ENCODE peak calls at places on chromosomes 5 and 9, in seven cellular contexts. Y is WTC11, J is heart right ventricle, P is bronchial epithelial cell, Z is IMR-90, D is stomach, E is Calu3. K is an unnamed sample.

GRCh38 chr9:97807681-97808080 is 45.3 kb upstream of the FOXE1 start:
- DNase-seq in Y (no peak), Z (no peak), D (no peak), P (peak; percentile 59), J (no peak), E (no peak), K (no peak)

GRCh38 chr5:145687943-145688342 is 147.2 kb downstream of the PRELID2 start:
- DNase-seq in J (no peak), E (no peak), P (no peak), D (no peak), Z (no peak), Y (no peak), K (no peak)

GRCh38 chr5:176754376-176754942 is 55.9 kb upstream of the UNC5A start:
- DNase-seq in D (no peak), J (no peak), E (no peak), P (peak; percentile 74), Y (no peak), Z (no peak), K (no peak)

GRCh38 chr5:181189363-181189961 is 15.5 kb downstream of the TRIM7 start:
- DNase-seq in D (no peak), Z (peak; percentile 30), Y (no peak), E (no peak), J (no peak), P (no peak), K (no peak)

GRCh38 chr5:139744471-139745120 is 51.0 kb upstream of the PSD2 start:
- DNase-seq in D (no peak), Y (no peak), E (no peak), J (no peak), P (no peak), Z (no peak), K (no peak)

GRCh38 chr9:132409828-132410528 is at the start of gene CFAP77:
- DNase-seq in Y (peak; percentile 71), P (peak; percentile 35), D (peak; percentile 42), J (peak; percentile 25), E (peak; percentile 32), Z (peak; percentile 39), K (peak; percentile 7)

GRCh38 chr9:117704597-117704996 is 394 bp downstream of the TLR4 start:
- DNase-seq in P (no peak), D (no peak), E (no peak), J (no peak), Y (no peak), Z (no peak), K (no peak)

GRCh38 chr5:151280443-151280842 is 23.1 kb downstream of the SLC36A3 start:
- DNase-seq in Z (no peak), D (no peak), Y (no peak), P (peak; percentile 68), E (no peak), J (no peak), K (no peak)

GRCh38 chr5:53819482-53819881 is 259.0 kb downstream of the NDUFS4 start:
- DNase-seq in Y (no peak), D (no peak), Z (no peak), P (no peak), E (no peak), J (no peak), K (no peak)

GRCh38 chr5:141040093-141040762 is 10.9 kb upstream of the PCDHB1 start:
- DNase-seq in Y (peak; percentile 77), D (no peak), E (peak; percentile 73), J (peak; percentile 9), Z (no peak), P (peak; percentile 60), K (no peak)

GRCh38 chr5:112005533-112005926 is 248.5 kb upstream of the NREP start:
- DNase-seq in D (no peak), E (no peak), Z (peak; percentile 50), Y (no peak), P (peak; percentile 42), J (no peak), K (no peak)

GRCh38 chr5:98780390-98780789 is 6.9 kb downstream of the RGMB start:
- DNase-seq in E (no peak), Z (no peak), P (no peak), D (no peak), Y (no peak), J (no peak), K (no peak)

GRCh38 chr5:173397531-173397930 is 69.3 kb upstream of the STC2 start:
- DNase-seq in E (no peak), Z (no peak), Y (no peak), P (no peak), D (no peak), J (no peak), K (no peak)

GRCh38 chr5:72841756-72842535 is 25.5 kb downstream of the TNPO1 start:
- DNase-seq in D (no peak), E (no peak), Y (no peak), P (no peak), Z (peak; percentile 43), J (no peak), K (no peak)

GRCh38 chr9:94869415-94869838 is 142.9 kb downstream of the AOPEP start:
- DNase-seq in E (no peak), D (no peak), P (no peak), Y (no peak), Z (peak; percentile 36), J (no peak), K (no peak)

GRCh38 chr5:148205044-148205813 is 2.4 kb downstream of the SPINK6 start:
- DNase-seq in Y (no peak), P (no peak), Z (no peak), D (no peak), E (no peak), J (no peak), K (no peak)

GRCh38 chr5:178187014-178187413 is at the start of gene GMCL2:
- DNase-seq in E (no peak), P (no peak), Z (no peak), Y (no peak), D (no peak), J (no peak), K (no peak)

GRCh38 chr5:179130101-179130681 is 70.0 kb downstream of the ZNF354C start:
- DNase-seq in E (no peak), D (no peak), Z (no peak), Y (no peak), P (no peak), J (no peak), K (no peak)

GRCh38 chr9:133639613-133640012 is 3.5 kb downstream of the DBH start:
- DNase-seq in Z (no peak), P (no peak), E (no peak), D (no peak), J (no peak), Y (no peak), K (no peak)

GRCh38 chr5:177529247-177529901 is 12.6 kb upstream of the DDX41 start:
- DNase-seq in J (no peak), Z (no peak), Y (no peak), D (no peak), P (no peak), E (no peak), K (no peak)

GRCh38 chr5:68490401-68490800 is 274.8 kb downstream of the PIK3R1 start:
- DNase-seq in E (no peak), Z (no peak), J (no peak), P (no peak), Y (no peak), D (no peak), K (no peak)

GRCh38 chr5:12099296-12099695 is 195.1 kb upstream of the CTNND2 start:
- DNase-seq in Y (no peak), Z (no peak), P (no peak), J (no peak), D (no peak), E (no peak), K (no peak)

GRCh38 chr5:1930501-1930879 is 47.8 kb upstream of the IRX4 start:
- DNase-seq in E (peak; percentile 18), P (no peak), J (no peak), Y (peak; percentile 41), D (no peak), Z (no peak), K (no peak)

GRCh38 chr9:69519470-69520240 is 152.5 kb downstream of the APBA1 start:
- DNase-seq in P (no peak), E (peak; percentile 57), Y (no peak), D (no peak), J (no peak), Z (no peak), K (no peak)

GRCh38 chr5:159539678-159540077 is 209.4 kb upstream of the IL12B start:
- DNase-seq in J (no peak), Z (no peak), P (no peak), Y (no peak), E (no peak), D (no peak), K (no peak)
- TF ChIP-seq CTCF in J (no peak), Z (no peak), P (no peak), Y (no peak), E (no peak), D (no peak), K (no peak)

GRCh38 chr5:83516962-83517750 is 45.6 kb downstream of the VCAN start:
- DNase-seq in P (no peak), D (no peak), E (no peak), J (no peak), Z (peak; percentile 55), Y (no peak), K (no peak)
- TF ChIP-seq CTCF in P (no peak), D (no peak), E (no peak), J (no peak), Z (peak; percentile 55), Y (no peak), K (peak; percentile 37)

GRCh38 chr9:73683862-73684591 is 532.4 kb downstream of the ANXA1 start:
- DNase-seq in Z (no peak), P (peak; percentile 97), E (peak; percentile 3), Y (no peak), D (no peak), J (no peak), K (peak; percentile 32)
- TF ChIP-seq CTCF in Z (peak; percentile 75), P (peak; percentile 61), E (peak; percentile 43), Y (peak; percentile 52), D (no peak), J (no peak), K (peak; percentile 76)

GRCh38 chr9:32334112-32334511 is 50.3 kb upstream of the ACO1 start:
- DNase-seq in E (no peak), Z (no peak), J (no peak), P (no peak), Y (peak; percentile 15), D (no peak), K (no peak)
- TF ChIP-seq CTCF in E (no peak), Z (no peak), J (no peak), P (no peak), Y (no peak), D (no peak), K (no peak)

GRCh38 chr5:38745836-38746732 is 99.7 kb upstream of the OSMR start:
- DNase-seq in Y (no peak), J (no peak), P (no peak), D (no peak), Z (no peak), E (no peak), K (no peak)
- TF ChIP-seq CTCF in Y (no peak), J (no peak), P (no peak), D (no peak), Z (no peak), E (no peak), K (no peak)